ENCODE peak calls at places on chromosome 16, in six cellular contexts. O, K, W, I, T and G are unnamed samples. For H3K4me1, the result is how much of the 10 kb centered on the place peaks cover.

GRCh38 chr16:89805136-89805905 is 11.1 kb downstream of the FANCA start:
- DNase-seq in O (no peak), K (no peak), W (no peak), I (no peak), T (no peak), G (no peak)

GRCh38 chr16:47467501-47467900 is 6.4 kb downstream of the PHKB start:
- DNase-seq in O (no peak), K (no peak), W (no peak), I (no peak), T (no peak), G (no peak)

GRCh38 chr16:27177031-27177774 is 26.1 kb upstream of the KDM8 start:
- DNase-seq in O (peak), K (no peak), W (no peak), I (no peak), T (no peak), G (no peak)

GRCh38 chr16:11233727-11234376 is 22.2 kb downstream of the SOCS1 start:
- DNase-seq in O (no peak), K (no peak), W (no peak), I (no peak), T (peak), G (no peak)

GRCh38 chr16:80803341-80804060 is 897 bp downstream of the CDYL2 start:
- DNase-seq in O (no peak), K (peak), W (peak), I (peak), T (peak), G (no peak)

GRCh38 chr16:86261379-86261778 is 248.9 kb upstream of the FOXF1 start:
- DNase-seq in O (peak), K (no peak), W (no peak), I (no peak), T (no peak), G (no peak)

GRCh38 chr16:21599994-21600773 is 807 bp downstream of the METTL9 start:
- DNase-seq in O (peak), K (no peak), W (no peak), I (peak), T (peak), G (no peak)

GRCh38 chr16:89909777-89910716 is 8.6 kb upstream of the MC1R start:
- DNase-seq in O (peak), K (peak), W (peak), I (peak), T (peak), G (peak)

GRCh38 chr16:83975646-83976260 is 7.7 kb downstream of the NECAB2 start:
- DNase-seq in O (no peak), K (no peak), W (no peak), I (no peak), T (no peak), G (no peak)

GRCh38 chr16:81167851-81168250 is 70.6 kb upstream of the BCO1 start:
- DNase-seq in O (no peak), K (no peak), W (no peak), I (no peak), T (no peak), G (no peak)

DNA sequence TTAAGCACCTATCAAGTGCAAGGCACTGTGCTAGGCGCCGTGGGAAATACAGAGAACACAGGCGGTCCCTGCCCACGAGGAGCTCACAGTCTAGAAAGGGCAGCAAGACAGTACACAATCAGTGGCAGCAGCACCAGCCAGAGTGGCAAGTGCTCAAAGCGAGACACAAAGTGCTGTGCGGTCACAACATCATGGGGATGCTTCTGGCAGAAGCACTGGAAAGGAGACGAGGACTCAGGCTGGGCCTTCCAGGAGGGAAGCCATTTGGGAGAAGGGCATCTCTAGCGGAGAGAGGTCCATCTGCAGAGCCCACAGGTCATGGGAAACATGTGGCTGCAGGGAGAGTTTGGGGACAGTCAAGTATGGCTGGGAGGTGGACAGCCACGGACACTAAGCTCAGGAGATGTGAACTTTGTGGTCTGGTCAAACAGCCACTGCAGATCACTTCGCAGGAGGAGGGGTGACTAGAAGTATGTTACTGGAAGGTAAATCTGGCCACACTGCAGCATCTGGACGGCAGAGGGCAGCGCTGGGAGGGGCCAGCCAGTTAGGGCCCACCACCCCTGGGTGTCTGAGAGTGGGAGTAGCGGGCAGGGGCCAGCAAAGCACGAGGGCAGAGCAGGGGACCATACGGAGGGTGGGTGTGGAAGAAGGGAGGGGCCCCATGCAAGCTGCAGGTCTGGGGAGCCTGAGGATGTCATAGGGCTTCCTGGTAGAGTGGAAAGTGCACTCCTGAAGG is 71.1 kb downstream of the N4BP1 start:
- DNase-seq in O (no peak), K (no peak), W (no peak), I (peak), T (peak), G (peak)
- TF ChIP-seq CTCF in O (peak), K (no peak), W (no peak), I (peak), T (peak), G (peak)

GRCh38 chr16:24821129-24821528 is 24.6 kb upstream of the SLC5A11 start:
- DNase-seq in O (no peak), K (no peak), W (no peak), I (no peak), T (no peak), G (no peak)

GRCh38 chr16:24822974-24823373 is 22.8 kb upstream of the SLC5A11 start:
- DNase-seq in O (no peak), K (no peak), W (no peak), I (no peak), T (no peak), G (no peak)

GRCh38 chr16:24820522-24820921 is 25.2 kb upstream of the SLC5A11 start:
- DNase-seq in O (no peak), K (no peak), W (no peak), I (no peak), T (no peak), G (no peak)

GRCh38 chr16:24819462-24820040 is 26.2 kb upstream of the SLC5A11 start:
- DNase-seq in O (no peak), K (no peak), W (no peak), I (no peak), T (no peak), G (no peak)

DNA sequence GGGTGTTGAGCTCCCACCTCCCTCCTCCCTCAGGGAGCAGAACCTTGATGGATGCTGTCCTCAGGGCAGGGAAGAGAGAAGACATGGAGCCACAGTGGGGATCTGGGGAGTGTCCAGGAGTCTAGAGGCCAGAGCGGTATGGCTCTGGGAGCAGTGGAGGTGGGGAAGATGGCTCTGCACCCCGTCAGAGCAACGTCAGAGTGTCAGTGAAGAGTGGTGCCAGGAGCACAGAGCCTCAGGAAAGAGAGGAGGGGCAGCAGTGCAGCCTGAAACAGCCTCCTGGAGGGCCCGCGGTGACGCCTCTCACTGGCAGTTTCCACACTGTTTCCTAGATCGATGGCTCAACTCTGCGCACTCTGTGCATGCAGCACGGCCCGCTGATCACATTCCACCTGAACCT is 23.2 kb upstream of the SLC5A11 start:
- DNase-seq in O (no peak), K (no peak), W (no peak), I (no peak), T (no peak), G (peak)
- H3K27ac ChIP-seq in O (no peak), K (no peak), W (no peak), I (no peak), T (peak), G (no peak)

DNA sequence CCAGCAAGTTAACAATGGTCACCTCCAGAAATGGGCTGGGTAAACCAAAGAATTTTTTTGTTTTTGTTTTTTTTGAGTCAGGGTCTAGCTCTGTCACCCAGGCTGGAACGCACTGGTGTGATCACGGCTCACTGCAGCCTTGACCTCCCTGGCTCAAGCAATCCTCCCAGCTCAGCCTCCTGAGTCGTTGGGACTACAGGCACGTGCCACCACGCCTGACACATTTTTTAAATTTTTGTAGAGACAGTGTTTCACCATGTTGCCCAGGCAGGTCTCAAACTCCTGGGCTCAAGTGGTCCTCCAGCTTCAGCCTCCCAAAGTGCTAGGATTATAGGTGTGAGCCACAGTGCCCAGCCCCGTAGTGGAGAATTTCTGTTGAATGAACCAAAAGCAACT is 1.7 kb downstream of the SPSB3 start:
- DNase-seq in O (no peak), K (no peak), W (peak), I (no peak), T (no peak), G (no peak)
- H3K4me1 ChIP-seq in O (under half), K (half or more), W (under half), I (under half), T (under half), G (under half)

GRCh38 chr16:14309001-14309886 is 238.1 kb downstream of the MRTFB start:
- DNase-seq in O (peak), K (peak), W (no peak), I (no peak), T (peak), G (no peak)
- TF ChIP-seq CTCF in O (peak), K (no peak), W (no peak), I (no peak), T (no peak), G (no peak)

GRCh38 chr16:50314665-50315064 is 48.3 kb downstream of the ADCY7 start:
- DNase-seq in O (no peak), K (no peak), W (no peak), I (peak), T (no peak), G (no peak)
- H3K27ac ChIP-seq in O (no peak), K (peak), W (no peak), I (no peak), T (no peak), G (peak)